ENCODE peak calls at places on chromosomes 3 and 15, in ten cellular contexts. B is gastrocnemius medialis; A is neuronal stem cell; X is uterus; R is CD4-positive, alpha-beta memory T cell; T is HepG2; C is Panc1; D is RWPE1; M is IMR-90; K is heart left ventricle. U is an unnamed sample.

GRCh38 chr3:109369510-109369909 is 32.2 kb upstream of the DPPA4 start:
- DNase-seq in K (no peak), B (no peak), D (no peak), C (no peak), A (no peak), T (peak; percentile 7), X (no peak), M (no peak), R (no peak), U (no peak)

GRCh38 chr3:42063886-42064285 is 27.3 kb upstream of the TRAK1 start:
- DNase-seq in B (no peak), D (peak; percentile 51), A (no peak), M (peak; percentile 79), T (no peak), X (no peak), K (no peak), C (no peak), R (no peak), U (no peak)

GRCh38 chr3:195908439-195909293 is at the start of gene TNK2:
- DNase-seq in A (no peak), K (no peak), C (no peak), D (no peak), X (no peak), M (no peak), R (peak; percentile 63), B (no peak), T (no peak), U (peak; percentile 68)

GRCh38 chr3:114624676-114625181 is 330.9 kb downstream of the TIGIT start:
- DNase-seq in T (peak; percentile 87), M (peak; percentile 99), A (no peak), B (peak; percentile 97), X (peak; percentile 94), K (peak; percentile 98), D (peak; percentile 60), R (no peak), C (peak; percentile 65), U (no peak)

GRCh38 chr3:178099885-178100284 is 436.4 kb upstream of the KCNMB2 start:
- DNase-seq in B (no peak), K (no peak), M (no peak), C (no peak), A (no peak), T (no peak), X (no peak), R (no peak), D (no peak), U (no peak)

GRCh38 chr3:136790786-136791185 is 28.1 kb upstream of the SLC35G2 start:
- DNase-seq in A (no peak), M (no peak), B (no peak), T (no peak), D (no peak), X (no peak), C (no peak), R (no peak), K (no peak), U (no peak)

GRCh38 chr3:97872209-97873042 is 50.6 kb downstream of the CRYBG3 start:
- DNase-seq in C (no peak), M (peak; percentile 97), R (peak; percentile 58), K (no peak), B (no peak), D (peak; percentile 79), X (peak; percentile 17), A (no peak), T (no peak), U (no peak)

GRCh38 chr15:55661431-55661830 is 73.3 kb upstream of the PYGO1 start:
- DNase-seq in T (peak; percentile 69), M (peak; percentile 33), A (peak; percentile 26), D (no peak), K (no peak), R (no peak), C (no peak), X (no peak), B (no peak), U (no peak)

GRCh38 chr3:185995352-185995751 is 57.5 kb upstream of the TRA2B start:
- DNase-seq in R (no peak), K (no peak), C (no peak), X (no peak), B (no peak), M (peak; percentile 91), T (no peak), A (no peak), D (peak; percentile 40), U (no peak)

GRCh38 chr15:33156021-33156420 is 38.5 kb downstream of the FMN1 start:
- DNase-seq in C (no peak), K (no peak), R (no peak), A (no peak), X (no peak), T (no peak), M (no peak), D (no peak), B (no peak), U (no peak)

DNA sequence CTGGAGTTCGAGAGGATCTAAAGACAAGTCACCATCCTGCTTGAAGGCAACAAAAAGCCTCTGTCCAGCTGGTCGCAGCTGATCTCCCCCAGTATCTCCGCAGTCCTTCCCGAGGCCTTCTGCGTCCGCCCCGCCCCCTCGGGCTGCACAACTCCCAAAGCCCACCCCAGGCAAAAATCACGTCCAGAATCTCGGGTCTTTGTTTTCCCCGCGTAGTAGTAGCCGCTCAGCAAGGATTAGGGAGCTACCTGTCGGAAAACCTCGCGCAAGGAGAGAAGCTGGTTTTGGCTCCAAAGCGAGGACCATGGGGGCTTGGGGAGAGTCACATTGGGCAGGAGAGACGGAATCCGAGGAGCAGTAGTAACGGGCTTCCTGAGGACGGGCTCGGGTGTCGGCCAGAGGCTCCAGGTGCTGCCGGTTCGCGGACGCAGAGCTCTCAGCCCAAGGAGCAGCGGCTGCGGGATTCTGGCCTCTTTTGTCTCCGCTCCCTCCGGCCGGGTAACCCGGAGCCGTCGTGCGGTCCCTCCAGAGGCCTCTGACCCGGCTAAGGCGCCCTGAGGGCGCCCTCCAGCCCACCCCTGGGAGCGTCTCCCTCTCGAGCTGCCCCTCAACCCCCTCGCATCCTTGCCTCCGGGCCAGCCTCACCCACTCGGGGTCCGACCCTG is 401 bp downstream of the ZSCAN29 start:
- DNase-seq in B (peak; percentile 2), M (peak; percentile 47), X (no peak), R (no peak), K (peak; percentile 28), D (peak; percentile 53), T (peak; percentile 27), A (peak; percentile 37), C (no peak), U (peak; percentile 3)
- H3K27ac ChIP-seq in B (peak overlapping the region; percentile 81), M (peak overlapping the region; percentile 68), X (peak overlapping the region; percentile 71), R (peak overlapping the region; percentile 70), K (peak overlapping the region; percentile 84), D (peak overlapping the region; percentile 74), T (peak overlapping the region; percentile 94), A (peak overlapping the region; percentile 33), C (peak overlapping the region; percentile 87), U (peak overlapping the region; percentile 77)

DNA sequence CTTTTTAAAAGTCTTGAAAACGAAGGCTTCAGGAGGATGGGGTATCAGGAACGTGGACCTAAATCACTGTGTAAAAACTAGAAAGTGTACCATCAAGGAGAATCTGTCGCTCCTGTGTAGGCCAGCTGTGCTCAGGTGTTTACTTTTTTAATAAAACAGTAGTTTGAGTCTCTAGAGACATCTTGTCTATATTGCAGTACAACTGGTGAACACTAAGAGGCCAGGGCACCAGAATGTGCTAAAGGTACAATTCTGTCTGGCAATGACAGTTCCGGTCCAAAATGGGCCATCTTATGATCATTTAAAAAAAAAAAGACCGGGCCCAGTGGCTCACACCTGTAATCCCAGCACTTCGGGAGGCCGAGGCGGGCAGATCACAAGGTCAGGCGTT is 61.8 kb upstream of the MCF2L2 start:
- DNase-seq in C (no peak), A (no peak), R (no peak), K (no peak), X (no peak), D (no peak), B (no peak), M (no peak), T (no peak), U (no peak)
- H3K27ac ChIP-seq in C (no peak overlapping the region), A (no peak overlapping the region), R (no peak overlapping the region), K (no peak overlapping the region), X (no peak overlapping the region), D (no peak overlapping the region), B (peak overlapping the region; percentile 86), M (no peak overlapping the region), T (no peak overlapping the region), U (no peak overlapping the region)

GRCh38 chr3:21778715-21779114 is 27.7 kb upstream of the ZNF385D start:
- DNase-seq in M (no peak), B (no peak), C (no peak), D (no peak), K (no peak), A (no peak), R (no peak), X (no peak), T (no peak), U (no peak)
- H3K27ac ChIP-seq in M (no peak overlapping the region), B (no peak overlapping the region), C (no peak overlapping the region), D (no peak overlapping the region), K (no peak overlapping the region), A (no peak overlapping the region), R (no peak overlapping the region), X (no peak overlapping the region), T (no peak overlapping the region), U (no peak overlapping the region)

GRCh38 chr15:82810863-82811421 is 1.5 kb downstream of the WHAMM start:
- DNase-seq in D (no peak), X (no peak), K (no peak), C (no peak), T (no peak), B (no peak), M (no peak), A (no peak), R (peak; percentile 89), U (peak; percentile 81)

GRCh38 chr15:82808634-82809041 is 790 bp upstream of the WHAMM start:
- DNase-seq in B (no peak), R (peak; percentile 34), X (no peak), A (no peak), C (no peak), M (no peak), T (peak; percentile 11), D (no peak), K (no peak), U (no peak)

GRCh38 chr15:82810061-82810862 is 834 bp downstream of the WHAMM start:
- DNase-seq in D (no peak), X (peak; percentile 23), M (peak; percentile 50), A (peak; percentile 42), K (peak; percentile 34), T (peak; percentile 39), B (no peak), C (no peak), R (peak; percentile 52), U (peak; percentile 50)

GRCh38 chr15:82807920-82808633 is 1.4 kb upstream of the WHAMM start:
- DNase-seq in R (no peak), A (no peak), D (no peak), X (no peak), B (no peak), C (no peak), K (no peak), T (no peak), M (no peak), U (no peak)

DNA sequence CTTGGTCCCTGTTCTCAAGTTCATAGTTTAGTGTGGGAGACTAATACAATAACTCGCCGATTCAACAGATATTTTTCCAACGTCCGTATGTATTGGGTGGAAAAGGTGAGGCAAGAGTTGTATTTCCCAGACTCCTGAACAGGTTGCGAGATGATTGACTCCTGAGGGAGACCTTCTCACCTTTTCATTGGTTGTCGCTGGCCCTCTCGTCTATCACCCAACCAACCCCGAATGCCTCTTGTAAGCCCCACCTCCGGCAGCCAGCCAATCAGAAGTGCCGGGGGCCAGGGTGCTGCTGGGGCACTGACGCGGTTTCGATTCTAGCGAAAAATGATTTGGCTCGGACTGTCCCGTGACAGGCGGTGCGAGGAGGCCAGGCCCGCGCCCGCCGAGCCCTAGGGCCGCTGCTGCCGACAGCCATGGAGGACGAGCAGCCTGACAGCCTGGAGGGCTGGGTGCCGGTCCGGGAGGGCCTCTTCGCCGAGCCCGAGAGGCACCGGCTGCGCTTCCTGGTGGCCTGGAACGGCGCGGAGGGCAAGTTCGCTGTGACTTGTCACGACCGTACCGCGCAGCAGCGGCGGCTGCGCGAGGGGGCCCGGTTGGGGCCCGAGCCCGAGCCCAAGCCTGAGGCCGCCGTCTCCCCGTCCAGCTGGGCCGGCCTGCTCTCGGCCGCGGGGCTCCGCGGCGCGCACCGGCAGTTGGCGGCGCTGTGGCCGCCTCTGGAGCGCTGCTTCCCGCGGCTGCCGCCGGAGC is at the start of gene WHAMM:
- DNase-seq in T (peak; percentile 98), C (peak; percentile 93), A (peak; percentile 91), B (peak; percentile 100), X (peak; percentile 98), R (peak; percentile 98), M (peak; percentile 98), D (peak; percentile 100), K (peak; percentile 99), U (peak; percentile 93)
- H3K27ac ChIP-seq in T (peak within 1 kb of the TSS; percentile 97), C (peak within 1 kb of the TSS; percentile 92), A (peak within 1 kb of the TSS; percentile 87), B (peak within 1 kb of the TSS; percentile 94), X (peak within 1 kb of the TSS; percentile 100), R (peak within 1 kb of the TSS; percentile 99), M (peak within 1 kb of the TSS; percentile 92), D (peak within 1 kb of the TSS; percentile 98), K (peak within 1 kb of the TSS; percentile 99), U (peak within 1 kb of the TSS; percentile 91)